ENCODE peak calls at places on chromosomes 4 and X, in five cellular contexts. X, I, G, Q and R are unnamed samples.

GRCh38 chr4:86522349-86522748 is 71.8 kb upstream of the PTPN13 start:
- DNase-seq in X (peak; percentile 4), Q (no peak), I (no peak), G (no peak), R (no peak)

GRCh38 chr4:86587016-86587713 is 7.0 kb upstream of the PTPN13 start:
- DNase-seq in X (no peak), I (no peak), Q (no peak), G (peak; percentile 23), R (no peak)

GRCh38 chr4:78311306-78311705 is 240.3 kb upstream of the ANXA3 start:
- DNase-seq in I (no peak), G (no peak), X (no peak), Q (no peak), R (no peak)

GRCh38 chr4:86788826-86789225 is 60.4 kb downstream of the SLC10A6 start:
- DNase-seq in Q (no peak), X (no peak), G (no peak), I (no peak), R (no peak)

GRCh38 chr4:123250843-123251242 is 145.8 kb upstream of the SPRY1 start:
- DNase-seq in X (no peak), G (peak; percentile 64), Q (no peak), I (peak; percentile 93), R (peak; percentile 42)

GRCh38 chrX:150842198-150842553 is 56.3 kb downstream of the CD99L2 start:
- DNase-seq in X (no peak), I (no peak), Q (no peak), G (no peak), R (no peak)

GRCh38 chr4:39626913-39627312 is 11.8 kb downstream of the SMIM14 start:
- DNase-seq in I (no peak), Q (no peak), X (no peak), G (no peak), R (no peak)

GRCh38 chr4:176464748-176465147 is 145.0 kb downstream of the SPCS3 start:
- DNase-seq in G (no peak), Q (no peak), X (no peak), I (no peak), R (no peak)

GRCh38 chr4:182560358-182560757 is 317.2 kb downstream of the TENM3 start:
- DNase-seq in X (no peak), I (peak; percentile 76), Q (no peak), G (no peak), R (no peak)

GRCh38 chrX:45351478-45351877 is 150.8 kb upstream of the DIPK2B start:
- DNase-seq in Q (no peak), G (no peak), I (peak; percentile 69), X (no peak), R (no peak)

GRCh38 chr4:166014411-166014810 is 141.4 kb downstream of the TLL1 start:
- DNase-seq in I (no peak), G (no peak), X (no peak), Q (no peak), R (no peak)

GRCh38 chrX:2928127-2928582 is 984 bp downstream of the ARSD start:
- DNase-seq in I (peak; percentile 47), Q (peak; percentile 52), G (peak; percentile 44), X (no peak), R (peak; percentile 70)

GRCh38 chr4:13092702-13093101 is 391.4 kb downstream of the RAB28 start:
- DNase-seq in X (no peak), Q (no peak), I (no peak), G (no peak), R (no peak)

GRCh38 chr4:107755841-107756356 is 35.9 kb upstream of the PAPSS1 start:
- DNase-seq in G (no peak), X (no peak), I (peak; percentile 10), Q (no peak), R (no peak)

GRCh38 chr4:122328893-122329292 is 49.9 kb upstream of the ADAD1 start:
- DNase-seq in I (no peak), X (no peak), Q (no peak), G (no peak), R (no peak)

GRCh38 chr4:30802622-30803323 is 82.6 kb downstream of the PCDH7 start:
- DNase-seq in Q (no peak), I (peak; percentile 38), G (no peak), X (no peak), R (no peak)

GRCh38 chr4:168877779-168878491 is 132.1 kb downstream of the CBR4 start:
- DNase-seq in I (no peak), Q (no peak), X (peak; percentile 45), G (peak; percentile 21), R (no peak)

GRCh38 chrX:155001873-155002272 is 20.6 kb downstream of the F8 start:
- DNase-seq in G (no peak), X (no peak), Q (no peak), I (no peak), R (no peak)

GRCh38 chr4:89056953-89057398 is at the start of gene FAM13A:
- DNase-seq in Q (peak; percentile 41), I (peak; percentile 97), G (peak; percentile 91), X (peak; percentile 81), R (peak; percentile 78)

GRCh38 chr4:158722291-158722916 is 792 bp downstream of the PPID start:
- DNase-seq in Q (peak; percentile 10), G (no peak), X (peak; percentile 24), I (peak; percentile 48), R (no peak)

GRCh38 chrX:31287861-31288260 is 216.0 kb upstream of the FTHL17 start:
- DNase-seq in Q (no peak), G (no peak), I (no peak), X (no peak), R (no peak)

GRCh38 chrX:20838477-20838876 is 535.7 kb upstream of the CNKSR2 start:
- DNase-seq in I (no peak), Q (no peak), X (no peak), G (no peak), R (no peak)

GRCh38 chr4:54941994-54942552 is 183.3 kb downstream of the KDR start:
- DNase-seq in G (no peak), Q (no peak), I (no peak), X (no peak), R (no peak)

GRCh38 chr4:57037982-57038604 is 59.4 kb downstream of the POLR2B start:
- DNase-seq in I (peak; percentile 55), G (peak; percentile 70), Q (peak; percentile 25), X (peak; percentile 69), R (peak; percentile 77)

GRCh38 chr4:119113033-119113655 is 22.5 kb upstream of the MYOZ2 start:
- DNase-seq in Q (peak; percentile 55), X (peak; percentile 88), I (peak; percentile 96), G (no peak), R (no peak)

GRCh38 chr4:3412257-3413020 is 29.3 kb upstream of the HGFAC start:
- DNase-seq in Q (no peak), I (no peak), X (no peak), G (no peak), R (no peak)

GRCh38 chrX:45774961-45775360 is 574.3 kb upstream of the DIPK2B start:
- DNase-seq in G (no peak), X (peak; percentile 68), Q (no peak), I (peak; percentile 81), R (no peak)

GRCh38 chr4:38002451-38003071 is 42.4 kb downstream of the PTTG2 start:
- DNase-seq in Q (no peak), I (peak; percentile 47), X (no peak), G (no peak), R (no peak)

GRCh38 chrX:115367455-115367854 is 77.9 kb downstream of the LUZP4 start:
- DNase-seq in G (no peak), Q (no peak), X (no peak), I (peak; percentile 56), R (no peak)

GRCh38 chrX:153509592-153509991 is 7.8 kb upstream of the ATP2B3 start:
- DNase-seq in X (no peak), Q (no peak), G (no peak), I (no peak), R (no peak)
- H3K4me3 ChIP-seq in X (no peak overlapping the region), Q (no peak overlapping the region), G (no peak overlapping the region), I (no peak overlapping the region), R (no peak overlapping the region)

GRCh38 chrX:12965390-12965940 is 9.4 kb upstream of the TMSB4X start:
- DNase-seq in X (no peak), I (no peak), Q (no peak), G (no peak), R (no peak)
- TF ChIP-seq POLR2A in X (no peak), I (no peak), Q (no peak), G (no peak), R (no peak)

GRCh38 chrX:139825618-139826017 is 107.2 kb downstream of the ATP11C start:
- DNase-seq in X (no peak), Q (no peak), G (no peak), I (no peak), R (no peak)

GRCh38 chrX:139828037-139828436 is 104.8 kb downstream of the ATP11C start:
- DNase-seq in I (no peak), Q (no peak), X (no peak), G (no peak), R (no peak)

GRCh38 chrX:139826065-139827044 is 106.5 kb downstream of the ATP11C start:
- DNase-seq in Q (no peak), I (peak; percentile 83), G (peak; percentile 26), X (no peak), R (no peak)

GRCh38 chrX:139820358-139820984 is 112.4 kb downstream of the ATP11C start:
- DNase-seq in Q (no peak), X (no peak), G (no peak), I (no peak), R (no peak)

GRCh38 chrX:139823806-139824205 is 109.0 kb downstream of the ATP11C start:
- DNase-seq in Q (no peak), X (no peak), I (peak; percentile 25), G (no peak), R (no peak)
- H3K4me3 ChIP-seq in Q (peak overlapping the region; percentile 24), X (no peak overlapping the region), I (no peak overlapping the region), G (no peak overlapping the region), R (no peak overlapping the region)

GRCh38 chr4:152957437-152958185 is 21.5 kb downstream of the FHDC1 start:
- DNase-seq in X (no peak), Q (no peak), G (peak; percentile 47), I (no peak), R (no peak)
- TF ChIP-seq POLR2A in X (no peak), Q (no peak), G (no peak), I (no peak), R (no peak)

DNA sequence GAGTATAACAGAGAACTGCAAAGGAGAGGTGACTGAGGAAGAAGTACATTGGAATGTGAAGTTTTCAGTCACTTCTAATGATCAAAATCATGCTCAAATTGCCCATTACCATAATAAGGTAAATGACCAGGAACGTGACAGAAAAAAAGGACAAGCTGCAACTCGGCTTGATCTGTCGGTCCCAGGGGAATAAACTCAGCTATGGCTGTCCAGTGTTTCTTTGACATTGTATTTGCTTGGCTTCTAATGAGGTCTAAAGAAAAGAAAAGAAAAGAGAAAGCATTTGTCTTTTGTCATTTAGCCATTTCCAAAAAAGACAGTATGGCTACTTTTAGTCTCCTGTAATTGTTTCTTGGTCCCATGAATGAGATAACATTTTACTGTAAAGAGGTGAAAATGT is 25.2 kb downstream of the PHOX2B start:
- DNase-seq in G (no peak), Q (no peak), I (no peak), X (no peak), R (no peak)
- H3K4me3 ChIP-seq in G (no peak overlapping the region), Q (no peak overlapping the region), I (no peak overlapping the region), X (no peak overlapping the region), R (no peak overlapping the region)